ENCODE peak calls at places on chromosomes 1 and 21, in five cellular contexts. One of them, this sample, is unnamed.

GRCh38 chr21:42845296-42845965 is 33.9 kb downstream of the WDR4 start:
- DNase-seq in thoracic aorta: no peak
- DNase-seq in AG20443: no peak
- DNase-seq in transverse colon: no peak
- DNase-seq in GM13976: no peak
- DNase-seq in this sample: no peak

GRCh38 chr1:221683681-221684080 is 58.2 kb downstream of the DUSP10 start:
- DNase-seq in AG20443: no peak
- DNase-seq in GM13976: no peak
- DNase-seq in thoracic aorta: no peak
- DNase-seq in transverse colon: no peak
- DNase-seq in this sample: no peak

GRCh38 chr1:10891081-10891480 is 94.6 kb upstream of the CASZ1 start:
- DNase-seq in GM13976: no peak
- DNase-seq in transverse colon: no peak
- DNase-seq in AG20443: no peak
- DNase-seq in thoracic aorta: no peak
- DNase-seq in this sample: no peak

GRCh38 chr21:36859744-36860501 is 106.5 kb downstream of the HLCS start:
- DNase-seq in AG20443: peak
- DNase-seq in GM13976: peak
- DNase-seq in thoracic aorta: no peak
- DNase-seq in transverse colon: peak
- DNase-seq in this sample: peak

GRCh38 chr1:211196880-211197279 is 62.3 kb upstream of the RCOR3 start:
- DNase-seq in GM13976: no peak
- DNase-seq in transverse colon: no peak
- DNase-seq in AG20443: no peak
- DNase-seq in thoracic aorta: no peak
- DNase-seq in this sample: no peak

GRCh38 chr1:204493882-204494280 is 724 bp downstream of the PIK3C2B start:
- DNase-seq in GM13976: peak
- DNase-seq in thoracic aorta: no peak
- DNase-seq in transverse colon: peak
- DNase-seq in AG20443: no peak
- DNase-seq in this sample: no peak

GRCh38 chr1:230048322-230048721 is 18.7 kb upstream of the GALNT2 start:
- DNase-seq in transverse colon: no peak
- DNase-seq in AG20443: no peak
- DNase-seq in GM13976: no peak
- DNase-seq in thoracic aorta: no peak
- DNase-seq in this sample: no peak

GRCh38 chr1:214864896-214865688 is 217.4 kb upstream of the KCNK2 start:
- DNase-seq in AG20443: peak
- DNase-seq in GM13976: no peak
- DNase-seq in thoracic aorta: no peak
- DNase-seq in transverse colon: no peak
- DNase-seq in this sample: no peak

GRCh38 chr1:11337536-11338350 is 64.7 kb downstream of the UBIAD1 start:
- DNase-seq in AG20443: peak
- DNase-seq in transverse colon: peak
- DNase-seq in thoracic aorta: no peak
- DNase-seq in GM13976: peak
- DNase-seq in this sample: peak

GRCh38 chr1:207429963-207430362 is 24.2 kb upstream of the CR2 start:
- DNase-seq in AG20443: no peak
- DNase-seq in GM13976: peak
- DNase-seq in thoracic aorta: no peak
- DNase-seq in transverse colon: no peak
- DNase-seq in this sample: no peak

GRCh38 chr21:41895643-41896493 is 16.7 kb upstream of the PRDM15 start:
- DNase-seq in GM13976: no peak
- DNase-seq in transverse colon: peak
- DNase-seq in thoracic aorta: no peak
- DNase-seq in AG20443: no peak
- DNase-seq in this sample: peak

GRCh38 chr1:176501596-176501995 is 38.6 kb downstream of the PAPPA2 start:
- DNase-seq in transverse colon: no peak
- DNase-seq in thoracic aorta: no peak
- DNase-seq in GM13976: no peak
- DNase-seq in AG20443: no peak
- DNase-seq in this sample: no peak

GRCh38 chr1:206551985-206552325 is 44.6 kb downstream of the RASSF5 start:
- DNase-seq in GM13976: no peak
- DNase-seq in thoracic aorta: no peak
- DNase-seq in AG20443: no peak
- DNase-seq in transverse colon: peak
- DNase-seq in this sample: peak

GRCh38 chr1:155645648-155646047 is 35.6 kb downstream of the MSTO1 start:
- DNase-seq in AG20443: peak
- DNase-seq in transverse colon: no peak
- DNase-seq in GM13976: no peak
- DNase-seq in thoracic aorta: no peak
- DNase-seq in this sample: no peak

GRCh38 chr1:211326528-211327340 is at the start of gene TRAF5:
- DNase-seq in thoracic aorta: no peak
- DNase-seq in transverse colon: peak
- DNase-seq in AG20443: peak
- DNase-seq in GM13976: peak
- DNase-seq in this sample: no peak